ENCODE peak calls at places on chromosome 20, in five cellular contexts. K is activated naive CD8-positive, alpha-beta T cell treated with anti-CD3 and anti-CD28 coated beads, Interleukin-2, amount 50 U/mL, for 24 hours; D is lung microvascular endothelial cell; Y is NCI-H2081 treated with DMSO at 0.1 percent for 48 hours; G is fibroblast of the conjunctiva. A is an unnamed sample.

GRCh38 chr20:20731000-20731944 is 18.8 kb upstream of the RALGAPA2 start:
- DNase-seq in K (no peak), G (no peak), Y (no peak), D (peak), A (no peak)

GRCh38 chr20:45953672-45954071 is 18.3 kb downstream of the ZNF335 start:
- DNase-seq in G (no peak), Y (no peak), D (no peak), K (no peak), A (no peak)

GRCh38 chr20:15673206-15673605 is 900.0 kb downstream of the KIF16B start:
- DNase-seq in Y (no peak), D (no peak), G (peak), K (no peak), A (no peak)

GRCh38 chr20:42161228-42161829 is 543.2 kb upstream of the CHD6 start:
- DNase-seq in D (no peak), Y (no peak), G (no peak), K (no peak), A (no peak)

GRCh38 chr20:25053207-25054132 is 4.5 kb downstream of the ACSS1 start:
- DNase-seq in G (no peak), K (no peak), D (peak), Y (no peak), A (no peak)

GRCh38 chr20:56627122-56628014 is 1.7 kb upstream of the TFAP2C start:
- DNase-seq in Y (no peak), D (no peak), K (no peak), G (no peak), A (no peak)

GRCh38 chr20:18718129-18718528 is 95.5 kb upstream of the SCP2D1 start:
- DNase-seq in K (no peak), D (no peak), G (no peak), Y (no peak), A (no peak)

GRCh38 chr20:50289581-50289980 is 99.0 kb downstream of the CEBPB start:
- DNase-seq in Y (no peak), K (no peak), G (no peak), D (no peak), A (no peak)

A was measured in NCI-H1417 treated with DMSO at 0.1 percent for 48 hours.